ENCODE peak calls at places on chromosomes 3 and 15, in eight cellular contexts. W is GM23248, V is PC-3, H is neural progenitor cell, X is SK-N-SH, E is HCT116, G is hepatocyte, D is MM.1S. I is an unnamed sample. For H3K27me3, the result is how much of the 10 kb centered on the place peaks cover.

GRCh38 chr3:111610189-111610588 is 15.0 kb upstream of the ZBED2 start:
- DNase-seq in W (no peak), E (no peak), V (no peak), X (no peak), G (no peak), H (no peak), D (peak), I (no peak)

GRCh38 chr3:122835590-122835989 is 40.7 kb downstream of the SLC49A4 start:
- DNase-seq in X (no peak), W (no peak), G (no peak), H (no peak), E (no peak), V (no peak), D (no peak), I (no peak)

GRCh38 chr3:72448858-72449257 is 399.4 kb downstream of the SHQ1 start:
- DNase-seq in X (no peak), E (no peak), W (peak), H (no peak), D (no peak), V (peak), G (no peak), I (no peak)

GRCh38 chr3:33057320-33058298 is 39.3 kb downstream of the GLB1 start:
- DNase-seq in E (no peak), D (no peak), X (no peak), V (no peak), H (no peak), W (no peak), G (peak), I (no peak)

GRCh38 chr15:51288143-51289065 is 50.0 kb downstream of the CYP19A1 start:
- DNase-seq in G (peak), H (no peak), V (no peak), X (no peak), W (peak), E (no peak), D (no peak), I (no peak)

GRCh38 chr15:78103406-78104118 is 11.2 kb downstream of the SH2D7 start:
- DNase-seq in V (peak), W (no peak), E (no peak), D (peak), G (no peak), X (no peak), H (no peak), I (no peak)

GRCh38 chr15:89898628-89899302 is 5.0 kb upstream of the AP3S2 start:
- DNase-seq in X (peak), V (peak), E (peak), D (peak), G (peak), W (peak), H (peak), I (peak)

GRCh38 chr15:60656491-60657284 is 177.7 kb upstream of the ICE2 start:
- DNase-seq in X (no peak), H (no peak), G (no peak), D (no peak), W (peak), E (no peak), V (no peak), I (no peak)

GRCh38 chr3:178602864-178603263 is 66.6 kb downstream of the KCNMB2 start:
- DNase-seq in H (no peak), D (no peak), W (no peak), X (no peak), V (no peak), E (no peak), G (no peak), I (no peak)

GRCh38 chr15:53454843-53455721 is 304.4 kb downstream of the WDR72 start:
- DNase-seq in G (peak), X (no peak), W (no peak), H (no peak), V (no peak), D (no peak), E (no peak), I (no peak)

GRCh38 chr15:65595960-65596359 is 15.0 kb downstream of the INTS14 start:
- DNase-seq in W (no peak), V (peak), D (no peak), H (peak), E (no peak), X (peak), G (no peak), I (peak)

GRCh38 chr3:99703535-99703934 is 65.1 kb downstream of the COL8A1 start:
- DNase-seq in V (no peak), G (no peak), D (peak), H (no peak), X (no peak), E (no peak), W (no peak), I (no peak)

GRCh38 chr3:128273116-128273840 is 120.0 kb downstream of the EEFSEC start:
- DNase-seq in G (no peak), W (no peak), E (no peak), X (no peak), H (no peak), D (no peak), V (no peak), I (peak)

GRCh38 chr3:192433704-192434103 is 293.6 kb downstream of the FGF12 start:
- DNase-seq in E (no peak), W (no peak), G (peak), V (no peak), D (no peak), H (no peak), X (no peak), I (no peak)

GRCh38 chr15:61038387-61038786 is 190.7 kb downstream of the RORA start:
- DNase-seq in E (no peak), X (peak), H (no peak), G (peak), D (no peak), V (peak), W (peak), I (no peak)

GRCh38 chr15:26641144-26641543 is 131.7 kb downstream of the GABRB3 start:
- DNase-seq in D (no peak), H (no peak), W (no peak), V (no peak), E (no peak), X (no peak), G (no peak), I (no peak)

GRCh38 chr3:177321819-177322218 is 124.5 kb upstream of the TBL1XR1 start:
- DNase-seq in V (no peak), X (no peak), W (no peak), D (no peak), E (no peak), H (no peak), G (no peak), I (no peak)

GRCh38 chr15:101172421-101173097 is 79.3 kb downstream of the CHSY1 start:
- DNase-seq in H (peak), G (no peak), X (peak), D (no peak), E (no peak), V (no peak), W (no peak), I (no peak)

GRCh38 chr3:43013256-43013655 is 34.1 kb downstream of the GASK1A start:
- DNase-seq in W (no peak), H (no peak), X (no peak), D (no peak), G (no peak), E (no peak), V (no peak), I (no peak)

GRCh38 chr3:135868801-135869200 is 96.7 kb upstream of the PPP2R3A start:
- DNase-seq in G (no peak), D (no peak), X (no peak), H (no peak), W (no peak), V (no peak), E (no peak), I (no peak)

GRCh38 chr3:186871403-186871924 is 29.0 kb downstream of the ADIPOQ start:
- DNase-seq in G (no peak), E (no peak), H (no peak), X (no peak), W (no peak), D (no peak), V (no peak), I (no peak)

GRCh38 chr3:126971891-126972351 is 11.0 kb upstream of the PLXNA1 start:
- DNase-seq in G (no peak), D (no peak), W (peak), X (peak), E (no peak), V (no peak), H (peak), I (peak)

GRCh38 chr3:66425032-66425431 is 75.8 kb downstream of the LRIG1 start:
- DNase-seq in G (no peak), W (no peak), V (no peak), D (no peak), E (no peak), H (no peak), X (no peak), I (no peak)
- TF ChIP-seq EZH2phosphoT487 in G (no peak), W (no peak), V (no peak), D (no peak), E (no peak), H (no peak), X (no peak), I (no peak)

GRCh38 chr3:184231671-184232070 is 2.3 kb downstream of the VWA5B2 start:
- DNase-seq in E (no peak), D (no peak), X (no peak), H (no peak), W (no peak), V (no peak), G (no peak), I (no peak)
- H3K27me3 ChIP-seq in E (under half), D (half or more), X (under half), H (half or more), W (under half), V (under half), G (half or more), I (half or more)

GRCh38 chr3:50264389-50264963 is 4.5 kb upstream of the SEMA3B start:
- DNase-seq in X (peak), W (peak), V (peak), D (no peak), E (peak), G (peak), H (peak), I (no peak)
- TF ChIP-seq EZH2phosphoT487 in X (no peak), W (no peak), V (no peak), D (no peak), E (no peak), G (no peak), H (no peak), I (no peak)

DNA sequence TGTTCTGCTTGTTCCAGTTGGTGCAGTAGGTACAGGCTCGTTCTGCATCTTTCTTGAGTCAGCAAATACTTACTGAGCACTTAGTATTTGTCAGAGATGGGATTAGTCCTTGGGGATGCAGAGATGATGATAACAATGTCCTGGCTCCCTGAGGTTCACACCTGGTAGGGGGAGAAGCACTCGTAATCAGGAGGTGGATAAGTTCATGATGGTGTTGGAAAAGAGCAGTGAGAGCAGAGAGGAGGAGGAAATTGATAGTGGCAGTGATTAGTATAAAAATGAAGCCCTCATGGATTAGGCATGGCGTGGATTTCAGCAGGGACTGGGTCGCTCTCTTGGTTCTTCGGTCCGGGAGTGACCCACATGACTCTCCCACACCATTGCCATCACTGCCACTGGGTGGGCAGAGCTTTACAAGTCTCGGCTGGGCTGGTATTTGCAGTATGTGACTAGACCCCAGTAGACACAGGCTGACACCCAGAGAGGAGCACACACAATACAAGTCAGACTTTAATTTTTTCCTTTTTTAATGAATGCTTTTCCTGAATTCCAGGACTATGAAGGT is 1.4 kb downstream of the SV2B start:
- DNase-seq in X (no peak), H (no peak), W (no peak), V (no peak), E (no peak), G (no peak), D (no peak), I (no peak)
- H3K27me3 ChIP-seq in X (under half), H (half or more), W (half or more), V (half or more), E (half or more), G (half or more), D (under half), I (half or more)

GRCh38 chr3:189833266-189833665 is 202.1 kb downstream of the TP63 start:
- DNase-seq in V (no peak), G (no peak), W (no peak), E (no peak), D (no peak), X (no peak), H (no peak), I (no peak)

GRCh38 chr3:189826566-189826965 is 195.4 kb downstream of the TP63 start:
- DNase-seq in X (no peak), G (no peak), V (no peak), E (no peak), D (no peak), W (no peak), H (no peak), I (no peak)

GRCh38 chr3:189827108-189827507 is 195.9 kb downstream of the TP63 start:
- DNase-seq in V (no peak), X (no peak), G (no peak), E (no peak), W (no peak), D (no peak), H (no peak), I (no peak)

GRCh38 chr3:189833996-189834395 is 202.8 kb downstream of the TP63 start:
- DNase-seq in H (no peak), V (no peak), X (no peak), D (no peak), W (no peak), G (peak), E (no peak), I (peak)

GRCh38 chr3:189830401-189830800 is 199.2 kb downstream of the TP63 start:
- DNase-seq in G (no peak), X (no peak), H (no peak), W (no peak), E (no peak), V (no peak), D (no peak), I (no peak)
- TF ChIP-seq EZH2phosphoT487 in G (no peak), X (no peak), H (no peak), W (no peak), E (no peak), V (no peak), D (no peak), I (no peak)

I was measured in GM23338.